ENCODE peak calls at places on chromosomes 6 and 20, in nine cellular contexts. Y is small intestine; S is neuronal stem cell; Z is hepatocyte; X is stomach; N is OCI-LY7; V is naive thymus-derived CD4-positive, alpha-beta T cell; L is SJSA1; D is mammary epithelial cell. J is an unnamed sample. For H3K4me1 and H3K36me3, the result is how much of the 10 kb centered on the place peaks cover.

GRCh38 chr6:56851104-56851503 is 103.8 kb upstream of the BEND6 start:
- DNase-seq in N (no peak), Z (peak), X (no peak), D (peak), Y (no peak), L (no peak), S (no peak), V (no peak), J (no peak)

GRCh38 chr6:121711472-121711871 is 276.0 kb downstream of the GJA1 start:
- DNase-seq in S (no peak), N (no peak), V (no peak), Z (no peak), L (no peak), D (no peak), Y (no peak), X (no peak), J (no peak)

GRCh38 chr6:166736606-166737005 is 109.6 kb upstream of the RPS6KA2 start:
- DNase-seq in V (no peak), N (no peak), Z (peak), D (peak), X (no peak), Y (no peak), L (no peak), S (no peak), J (no peak)

GRCh38 chr6:68658338-68658737 is 23.3 kb downstream of the ADGRB3 start:
- DNase-seq in S (no peak), D (no peak), X (no peak), Y (no peak), Z (no peak), L (no peak), N (no peak), V (no peak), J (no peak)

GRCh38 chr20:2900845-2901592 is 27.7 kb downstream of the PTPRA start:
- DNase-seq in S (no peak), L (no peak), Y (no peak), N (peak), D (no peak), Z (no peak), V (peak), X (no peak), J (no peak)

GRCh38 chr6:112909781-112910180 is 562.7 kb downstream of the RFPL4B start:
- DNase-seq in V (no peak), Y (no peak), X (no peak), D (peak), Z (no peak), N (no peak), L (no peak), S (no peak), J (no peak)

GRCh38 chr20:45229264-45230056 is 8.3 kb downstream of the SEMG2 start:
- DNase-seq in N (peak), L (peak), Y (peak), S (no peak), V (peak), X (peak), D (peak), Z (peak), J (no peak)

GRCh38 chr20:25048519-25048952 is 9.4 kb downstream of the ACSS1 start:
- DNase-seq in N (no peak), V (no peak), L (no peak), X (peak), S (no peak), Y (no peak), D (no peak), Z (no peak), J (no peak)

GRCh38 chr6:10429638-10430427 is 15.0 kb upstream of the TFAP2A start:
- DNase-seq in Y (peak), V (no peak), Z (peak), S (peak), N (peak), X (no peak), D (peak), L (no peak), J (no peak)

GRCh38 chr6:126293891-126294524 is 45.9 kb upstream of the CENPW start:
- DNase-seq in X (no peak), Y (no peak), D (no peak), Z (no peak), S (no peak), V (no peak), N (no peak), L (no peak), J (no peak)

DNA sequence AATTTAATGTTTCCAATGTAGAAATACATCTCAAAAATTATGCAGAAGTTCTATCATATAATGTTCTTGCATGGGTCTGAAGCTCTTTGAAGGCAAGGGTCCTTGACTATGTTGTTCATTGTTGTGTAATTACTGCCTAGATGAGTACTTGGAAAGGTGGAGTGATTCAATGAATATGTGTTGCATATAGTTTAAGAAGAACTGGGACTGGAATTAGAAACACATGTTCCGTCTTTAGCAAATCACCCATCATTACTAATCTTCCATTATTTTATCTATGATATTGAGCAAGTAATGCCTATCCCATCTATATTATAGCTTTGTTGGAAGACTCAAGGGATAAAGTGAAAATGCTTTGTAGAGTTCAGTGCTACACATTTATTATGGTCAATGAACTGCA is 147.3 kb downstream of the LAMA2 start:
- DNase-seq in L (no peak), N (no peak), Z (no peak), D (no peak), S (no peak), V (no peak), X (no peak), Y (no peak), J (no peak)
- H3K4me3 ChIP-seq in L (no peak), N (no peak), Z (no peak), D (no peak), S (no peak), V (no peak), X (no peak), Y (no peak), J (no peak)

DNA sequence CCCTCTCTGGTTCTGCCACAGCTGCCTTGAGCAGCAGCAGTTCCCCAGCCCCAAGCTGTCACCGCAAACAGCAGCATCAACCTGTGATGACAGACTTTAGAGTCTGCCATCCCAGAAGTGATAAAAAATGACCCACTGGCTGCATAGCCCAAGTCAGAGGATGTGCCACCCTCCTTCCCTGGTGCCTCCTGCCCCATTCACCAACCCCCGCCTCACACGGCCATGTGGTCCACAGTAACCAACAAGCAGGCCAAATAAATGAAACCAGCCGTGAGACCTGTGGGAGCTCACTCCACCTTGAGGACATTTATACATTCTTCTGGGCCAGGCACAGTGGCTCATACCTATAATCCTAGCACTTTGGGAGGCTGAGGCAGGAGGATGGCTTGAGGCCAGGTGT is 98.2 kb downstream of the PRND start:
- DNase-seq in D (no peak), Z (no peak), S (no peak), L (no peak), N (no peak), V (no peak), X (no peak), Y (no peak), J (no peak)
- H3K4me1 ChIP-seq in D (under half), Z (under half), S (under half), L (under half), N (under half), V (under half), X (under half), Y (under half), J (under half)

GRCh38 chr20:47400685-47401084 is 44.2 kb upstream of the ZMYND8 start:
- DNase-seq in S (no peak), D (no peak), L (no peak), N (peak), Z (no peak), X (no peak), V (no peak), Y (no peak), J (no peak)
- H3K36me3 ChIP-seq in S (under half), D (under half), L (under half), N (under half), Z (under half), X (under half), V (under half), Y (under half), J (under half)

GRCh38 chr6:34142599-34142998 is 3.3 kb downstream of the GRM4 start:
- DNase-seq in X (no peak), S (no peak), V (no peak), L (no peak), N (no peak), Y (peak), D (peak), Z (peak), J (no peak)
- H3K4me3 ChIP-seq in X (no peak), S (peak), V (no peak), L (no peak), N (no peak), Y (no peak), D (no peak), Z (no peak), J (no peak)

GRCh38 chr20:297925-298754 is 770 bp downstream of the ZCCHC3 start:
- DNase-seq in L (peak), Y (peak), X (peak), S (no peak), D (peak), Z (peak), N (peak), V (peak), J (peak)
- H3K4me1 ChIP-seq in L (under half), Y (under half), X (under half), S (under half), D (under half), Z (under half), N (under half), V (under half), J (under half)

GRCh38 chr20:48972816-48973215 is 51.3 kb downstream of the ARFGEF2 start:
- DNase-seq in V (no peak), D (no peak), L (no peak), Y (no peak), S (no peak), N (no peak), Z (no peak), X (no peak), J (no peak)
- H3K36me3 ChIP-seq in V (half or more), D (under half), L (half or more), Y (under half), S (half or more), N (half or more), Z (under half), X (half or more), J (half or more)

GRCh38 chr6:27178860-27179259 is 68.6 kb upstream of the PRSS16 start:
- DNase-seq in Z (peak), S (no peak), Y (peak), N (no peak), L (no peak), D (no peak), V (no peak), X (no peak), J (no peak)

GRCh38 chr6:27176096-27176495 is 71.4 kb upstream of the PRSS16 start:
- DNase-seq in X (no peak), V (no peak), L (no peak), Y (peak), D (no peak), S (no peak), N (no peak), Z (peak), J (no peak)

GRCh38 chr6:27174958-27175357 is 72.5 kb upstream of the PRSS16 start:
- DNase-seq in Z (no peak), N (no peak), X (no peak), Y (no peak), D (no peak), V (no peak), S (no peak), L (no peak), J (no peak)

GRCh38 chr6:27178001-27178730 is 69.3 kb upstream of the PRSS16 start:
- DNase-seq in Y (peak), Z (peak), X (peak), N (peak), D (peak), L (peak), V (peak), S (peak), J (peak)

DNA sequence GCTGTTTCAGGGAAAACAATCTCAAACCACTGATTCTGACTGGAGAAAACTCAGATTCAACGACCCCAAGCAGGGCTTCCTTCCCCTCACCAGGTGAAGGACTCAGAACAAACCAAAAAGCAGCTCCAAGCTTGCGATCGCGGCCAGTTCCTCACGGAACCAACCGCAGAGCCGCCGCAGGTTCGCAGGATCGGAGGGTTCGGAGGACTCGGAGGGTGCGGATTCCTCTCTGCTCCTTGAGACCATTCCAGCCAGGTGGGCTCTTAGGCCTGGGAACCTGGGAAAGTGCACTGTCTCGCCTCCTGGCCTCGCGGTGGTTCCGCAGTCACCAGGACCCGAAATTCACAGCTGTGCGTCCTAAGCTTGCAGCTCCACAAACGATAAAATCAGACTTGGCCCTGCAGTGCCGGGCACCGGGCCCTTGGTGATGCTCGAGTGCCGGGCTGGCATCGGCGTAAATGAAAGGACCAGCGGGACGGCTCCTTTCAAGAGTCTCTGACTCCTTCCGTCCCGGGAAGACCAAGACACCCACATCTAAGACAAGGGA is 70.0 kb upstream of the PRSS16 start:
- DNase-seq in D (peak), V (peak), Y (peak), X (peak), S (peak), N (peak), L (peak), Z (peak), J (no peak)
- H3K4me3 ChIP-seq in D (peak), V (peak), Y (peak), X (peak), S (peak), N (peak), L (peak), Z (peak), J (peak)

GRCh38 chr20:49987015-49987867 is 4.5 kb downstream of the SNAI1 start:
- DNase-seq in L (no peak), Y (no peak), N (no peak), S (no peak), Z (no peak), V (no peak), D (no peak), X (no peak), J (no peak)

GRCh38 chr20:49984426-49985153 is 1.8 kb downstream of the SNAI1 start:
- DNase-seq in D (no peak), Y (no peak), S (no peak), L (no peak), X (no peak), V (no peak), Z (no peak), N (no peak), J (no peak)

GRCh38 chr20:49985157-49985556 is 2.4 kb downstream of the SNAI1 start:
- DNase-seq in Y (no peak), L (no peak), X (no peak), V (no peak), Z (no peak), S (no peak), N (no peak), D (no peak), J (no peak)

GRCh38 chr20:49985617-49986016 is 2.8 kb downstream of the SNAI1 start:
- DNase-seq in S (no peak), Y (no peak), N (no peak), Z (no peak), X (no peak), D (no peak), V (no peak), L (no peak), J (no peak)

DNA sequence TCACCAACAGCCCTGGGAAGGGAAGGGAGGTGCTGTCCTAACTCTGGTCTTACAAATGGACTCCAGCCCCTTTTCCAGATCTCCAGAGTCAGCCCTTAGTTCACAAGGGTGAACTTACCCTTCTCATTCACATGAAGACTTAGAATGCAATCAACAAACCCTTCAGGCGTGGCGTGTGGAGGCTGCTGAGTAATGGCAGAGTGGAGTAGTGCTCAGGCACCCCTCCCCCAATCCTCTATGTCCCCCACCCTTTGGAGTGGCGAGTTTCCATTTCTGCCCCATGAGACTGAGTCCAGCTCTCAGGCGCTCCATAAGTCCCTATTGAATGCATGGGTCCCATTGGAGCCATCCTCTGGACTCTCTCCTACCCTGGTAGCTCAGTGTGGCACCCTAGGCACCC is 3.3 kb downstream of the SNAI1 start:
- DNase-seq in V (no peak), X (no peak), D (no peak), Y (no peak), Z (no peak), N (no peak), S (no peak), L (no peak), J (no peak)
- H3K4me1 ChIP-seq in V (under half), X (half or more), D (under half), Y (under half), Z (half or more), N (under half), S (under half), L (half or more), J (under half)